ENCODE peak calls at places on chromosomes 2 and 18, in seven cellular contexts. One of them, this sample, is unnamed.

GRCh38 chr2:3476386-3477033 is 42.8 kb downstream of the ADI1 start:
- DNase-seq in transverse colon: no peak
- DNase-seq in HepG2: peak
- DNase-seq in gastrocnemius medialis: peak
- DNase-seq in GM12865: no peak
- DNase-seq in NCI-H1417: no peak
- DNase-seq in globus pallidus: peak
- DNase-seq in this sample: peak

GRCh38 chr18:79011300-79011870 is 31.8 kb downstream of the SALL3 start:
- DNase-seq in transverse colon: no peak
- DNase-seq in gastrocnemius medialis: no peak
- DNase-seq in HepG2: no peak
- DNase-seq in globus pallidus: no peak
- DNase-seq in GM12865: no peak
- DNase-seq in NCI-H1417: no peak
- DNase-seq in this sample: no peak

GRCh38 chr2:237563816-237564215 is 2.6 kb upstream of the PRLH start:
- DNase-seq in globus pallidus: no peak
- DNase-seq in NCI-H1417: no peak
- DNase-seq in HepG2: no peak
- DNase-seq in GM12865: no peak
- DNase-seq in gastrocnemius medialis: no peak
- DNase-seq in transverse colon: no peak
- DNase-seq in this sample: no peak

GRCh38 chr2:237196866-237197618 is 111.4 kb downstream of the COPS8 start:
- DNase-seq in GM12865: no peak
- DNase-seq in gastrocnemius medialis: no peak
- DNase-seq in transverse colon: no peak
- DNase-seq in HepG2: no peak
- DNase-seq in NCI-H1417: peak
- DNase-seq in globus pallidus: no peak
- DNase-seq in this sample: no peak

GRCh38 chr2:127805491-127805890 is 5.5 kb downstream of the WDR33 start:
- DNase-seq in globus pallidus: no peak
- DNase-seq in transverse colon: no peak
- DNase-seq in gastrocnemius medialis: no peak
- DNase-seq in NCI-H1417: no peak
- DNase-seq in HepG2: no peak
- DNase-seq in GM12865: no peak
- DNase-seq in this sample: no peak

GRCh38 chr2:240209493-240209892 is 69.0 kb upstream of the OTOS start:
- DNase-seq in globus pallidus: no peak
- DNase-seq in NCI-H1417: no peak
- DNase-seq in HepG2: no peak
- DNase-seq in transverse colon: no peak
- DNase-seq in gastrocnemius medialis: no peak
- DNase-seq in GM12865: no peak
- DNase-seq in this sample: no peak

GRCh38 chr2:69616755-69617154 is 26.8 kb downstream of the AAK1 start:
- DNase-seq in transverse colon: no peak
- DNase-seq in gastrocnemius medialis: no peak
- DNase-seq in HepG2: no peak
- DNase-seq in GM12865: peak
- DNase-seq in NCI-H1417: no peak
- DNase-seq in globus pallidus: no peak
- DNase-seq in this sample: no peak

GRCh38 chr2:130768191-130768855 is 13.0 kb downstream of the AMER3 start:
- DNase-seq in globus pallidus: no peak
- DNase-seq in gastrocnemius medialis: no peak
- DNase-seq in transverse colon: no peak
- DNase-seq in NCI-H1417: no peak
- DNase-seq in GM12865: no peak
- DNase-seq in HepG2: no peak
- DNase-seq in this sample: no peak

GRCh38 chr18:14767474-14767873 is 19.5 kb downstream of the ANKRD30B start:
- DNase-seq in NCI-H1417: no peak
- DNase-seq in transverse colon: no peak
- DNase-seq in gastrocnemius medialis: no peak
- DNase-seq in HepG2: no peak
- DNase-seq in globus pallidus: no peak
- DNase-seq in GM12865: no peak
- DNase-seq in this sample: no peak

GRCh38 chr2:68412127-68412819 is 47.2 kb downstream of the PLEK start:
- DNase-seq in transverse colon: no peak
- DNase-seq in HepG2: no peak
- DNase-seq in GM12865: no peak
- DNase-seq in NCI-H1417: no peak
- DNase-seq in globus pallidus: no peak
- DNase-seq in gastrocnemius medialis: no peak
- DNase-seq in this sample: no peak